ENCODE peak calls at places on chromosomes 12 and 14, in six cellular contexts. S, E, B, M, P and I are unnamed samples.

GRCh38 chr12:121611306-121611705 is 15.0 kb upstream of the ORAI1 start:
- DNase-seq in E (peak), B (no peak), S (peak), M (no peak), P (peak), I (no peak)

GRCh38 chr14:88879016-88879415 is 54.6 kb downstream of the TTC8 start:
- DNase-seq in S (peak), P (no peak), M (peak), E (no peak), B (peak), I (no peak)

GRCh38 chr12:96237465-96238077 is 43.4 kb downstream of the ELK3 start:
- DNase-seq in S (no peak), E (no peak), P (no peak), M (peak), B (peak), I (no peak)

GRCh38 chr14:58637391-58638230 is at the start of gene DACT1:
- DNase-seq in M (peak), B (peak), P (peak), E (peak), S (peak), I (peak)

GRCh38 chr12:64747681-64748080 is 11.5 kb downstream of the GNS start:
- DNase-seq in B (no peak), S (no peak), P (no peak), E (no peak), M (no peak), I (no peak)

GRCh38 chr14:90632868-90633267 is 183.4 kb downstream of the TTC7B start:
- DNase-seq in P (no peak), M (peak), B (peak), S (no peak), E (no peak), I (no peak)

GRCh38 chr14:35336171-35337073 is 44.2 kb downstream of the PSMA6 start:
- DNase-seq in S (peak), E (peak), P (peak), M (peak), B (peak), I (no peak)

GRCh38 chr12:109655578-109655977 is 58.0 kb upstream of the FAM222A start:
- DNase-seq in M (no peak), B (no peak), S (no peak), P (no peak), E (no peak), I (no peak)

GRCh38 chr12:49331360-49332222 is 5.4 kb downstream of the C1QL4 start:
- DNase-seq in P (peak), E (peak), S (peak), B (peak), M (peak), I (no peak)

DNA sequence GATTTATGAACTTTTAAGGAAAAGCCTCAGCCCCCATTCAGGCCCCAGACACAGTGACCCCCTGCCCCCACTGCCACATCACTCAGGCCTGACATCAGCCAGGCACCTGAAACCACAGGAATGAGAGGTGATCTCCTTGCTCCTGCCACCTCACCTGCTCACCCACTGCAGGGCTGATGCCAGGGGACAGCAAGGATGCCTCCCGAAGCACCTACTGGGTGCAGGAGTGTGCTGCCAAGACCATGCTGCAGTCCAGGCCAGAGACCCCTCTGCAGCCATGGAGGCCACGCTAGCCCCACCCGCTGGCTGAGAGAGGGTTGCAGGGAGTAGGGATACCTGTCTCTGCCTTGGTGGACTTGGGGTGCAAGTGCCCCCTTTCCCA is 18.6 kb upstream of the KRT7 start:
- DNase-seq in P (no peak), M (no peak), S (no peak), B (no peak), E (no peak), I (no peak)
- H3K4ac ChIP-seq in P (no peak), M (no peak), S (no peak), B (no peak), E (no peak), I (no peak)

DNA sequence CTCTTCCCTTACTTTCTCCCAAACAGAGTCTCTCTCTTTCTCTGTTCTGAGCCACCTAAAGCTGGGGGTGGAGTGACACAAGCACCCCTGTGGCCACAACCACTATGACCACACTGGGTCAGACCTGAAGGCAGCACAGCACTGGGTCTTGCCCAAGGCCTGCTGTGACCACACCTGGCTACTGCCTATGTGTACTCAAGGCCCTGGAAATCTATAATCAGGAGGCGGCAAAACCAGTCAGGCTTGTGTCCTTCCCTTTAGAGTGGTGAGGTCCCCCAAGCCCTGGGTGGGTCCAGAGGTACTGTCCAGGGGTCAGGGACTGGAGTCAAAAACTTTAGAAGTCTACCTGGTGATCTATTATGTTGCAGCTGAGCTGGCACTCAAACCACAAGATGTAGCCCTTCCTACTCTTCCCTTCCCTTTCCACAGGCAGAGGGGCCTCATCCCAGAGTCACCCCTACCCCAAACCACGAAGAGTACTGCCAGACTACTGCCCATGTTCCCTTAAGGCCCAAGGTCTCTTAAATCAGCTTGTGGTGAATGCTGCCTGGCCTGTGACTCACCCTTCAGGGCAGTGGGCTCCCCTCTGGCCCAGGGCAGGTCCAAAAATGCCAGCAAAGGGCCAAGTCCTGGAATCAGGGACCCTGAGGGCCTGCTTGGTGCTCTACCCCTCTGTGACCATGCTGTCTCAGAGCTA is 179.8 kb upstream of the DYRK2 start:
- DNase-seq in B (no peak), M (no peak), P (no peak), E (no peak), S (no peak), I (no peak)
- H3K4ac ChIP-seq in B (no peak), M (no peak), P (no peak), E (no peak), S (no peak), I (no peak)

GRCh38 chr14:64463873-64464272 is 1.4 kb upstream of the AKAP5 start:
- DNase-seq in S (no peak), M (no peak), P (no peak), E (no peak), B (no peak), I (no peak)

GRCh38 chr14:64465208-64465821 is at the start of gene AKAP5:
- DNase-seq in P (peak), B (peak), M (peak), E (peak), S (peak), I (peak)

GRCh38 chr14:64467131-64467530 is 1.8 kb downstream of the AKAP5 start:
- DNase-seq in S (no peak), B (no peak), E (no peak), M (no peak), P (no peak), I (no peak)

GRCh38 chr14:64464695-64465094 is 604 bp upstream of the AKAP5 start:
- DNase-seq in B (no peak), E (peak), S (peak), P (peak), M (no peak), I (no peak)

DNA sequence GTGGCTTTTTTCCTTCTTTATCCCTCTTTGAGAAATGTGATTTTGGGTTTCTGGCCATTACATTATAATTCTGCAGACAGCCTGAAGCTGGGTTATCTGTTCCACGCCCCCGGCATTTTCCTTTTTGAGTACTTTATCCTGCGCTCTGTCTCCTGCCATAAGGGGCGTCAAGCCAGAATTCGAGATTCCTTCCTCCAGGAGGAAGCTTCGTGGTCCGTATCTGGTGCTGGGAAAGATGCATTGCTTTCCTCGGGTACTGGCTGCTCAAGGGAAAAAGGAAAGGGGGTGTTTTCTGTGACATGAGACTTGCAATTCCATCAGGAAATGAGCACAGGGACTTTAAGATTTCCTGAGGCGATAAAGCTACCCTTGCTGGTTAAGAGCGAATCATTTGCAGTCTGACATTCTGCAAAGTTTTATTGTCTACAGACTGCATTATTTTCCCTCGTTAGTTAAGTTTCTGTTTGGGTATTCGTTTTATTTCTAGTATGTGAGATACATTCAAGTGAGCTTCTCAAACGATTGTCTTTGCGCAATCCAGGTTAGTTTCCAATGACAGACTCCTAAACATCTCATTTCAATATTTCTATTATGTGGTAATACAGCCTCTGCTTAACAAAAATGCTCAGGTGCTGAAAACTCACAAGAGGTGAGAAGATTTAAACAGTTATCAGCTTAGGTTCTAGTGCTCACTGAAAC is 706 bp downstream of the AKAP5 start:
- DNase-seq in M (peak), P (no peak), B (peak), S (peak), E (peak), I (peak)
- H3K4ac ChIP-seq in M (no peak), P (no peak), B (no peak), S (no peak), E (no peak), I (no peak)

DNA sequence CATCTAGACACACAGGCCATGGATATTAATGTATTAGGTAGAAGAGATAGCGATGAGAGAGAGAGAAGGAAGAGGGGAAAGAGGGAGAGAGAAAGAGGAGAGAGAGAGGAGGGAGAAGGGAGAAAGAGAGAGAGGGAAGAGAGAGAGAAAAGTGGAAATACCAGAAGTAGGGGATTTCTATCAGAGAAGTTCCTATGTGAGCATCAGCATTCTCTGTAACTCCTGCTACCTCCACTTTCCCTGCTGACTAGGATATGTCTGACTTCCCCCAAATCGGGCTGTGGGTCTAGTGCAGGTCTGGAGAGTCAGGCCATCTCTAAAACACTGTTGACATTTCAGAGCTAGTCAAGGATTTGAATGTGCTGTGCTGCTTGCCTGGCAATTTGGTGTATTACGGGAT is 3.6 kb downstream of the ARHGDIB start:
- DNase-seq in M (no peak), P (no peak), E (no peak), B (no peak), S (no peak), I (no peak)
- H3K4ac ChIP-seq in M (no peak), P (no peak), E (no peak), B (no peak), S (no peak), I (no peak)

GRCh38 chr12:111841236-111841749 is 735 bp upstream of the MAPKAPK5 start:
- DNase-seq in B (no peak), E (no peak), P (no peak), S (no peak), M (no peak), I (no peak)

GRCh38 chr12:111842556-111843396 is 748 bp downstream of the MAPKAPK5 start:
- DNase-seq in B (no peak), S (peak), E (no peak), P (no peak), M (peak), I (no peak)

GRCh38 chr12:111840831-111841230 is 1.2 kb upstream of the MAPKAPK5 start:
- DNase-seq in S (no peak), M (no peak), B (no peak), P (no peak), E (no peak), I (no peak)

GRCh38 chr12:111838353-111838752 is 3.7 kb upstream of the MAPKAPK5 start:
- DNase-seq in P (no peak), B (no peak), S (peak), E (no peak), M (no peak), I (no peak)

GRCh38 chr12:111841750-111842555 is at the start of gene MAPKAPK5:
- DNase-seq in M (peak), E (peak), B (peak), P (peak), S (peak), I (peak)
- H3K4ac ChIP-seq in M (peak), E (no peak), B (peak), P (peak), S (peak), I (peak)

DNA sequence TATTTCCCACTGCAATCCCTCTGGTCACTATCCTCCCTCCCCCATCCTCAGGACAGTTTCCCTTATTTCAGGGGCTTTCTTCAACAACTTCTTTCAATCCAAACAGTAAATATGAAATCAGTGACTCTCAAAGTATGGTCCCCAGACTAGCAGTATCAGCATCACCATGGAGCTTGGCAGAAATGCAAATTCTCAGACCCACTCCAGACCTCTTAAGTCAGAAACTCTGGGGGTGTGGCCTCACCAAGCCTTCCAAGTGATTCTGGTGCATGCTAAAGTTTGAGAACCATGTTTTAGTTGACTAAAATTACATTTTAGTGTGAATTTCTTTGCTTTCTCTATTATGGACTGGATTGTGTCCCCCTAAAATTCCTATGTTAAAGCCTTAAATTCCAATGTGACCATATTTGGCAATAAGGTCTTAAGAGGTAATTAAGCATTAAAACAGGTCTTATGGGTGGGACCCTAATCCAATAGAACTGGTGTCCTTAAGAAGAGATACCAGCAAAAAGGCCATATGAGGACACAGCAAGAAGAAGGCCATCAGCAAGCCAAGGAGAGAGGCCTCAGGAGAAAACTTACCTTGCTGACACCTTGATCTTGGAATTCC is 23.2 kb downstream of the ATP2B1 start:
- DNase-seq in P (no peak), S (no peak), B (no peak), E (no peak), M (no peak), I (no peak)
- H3K4ac ChIP-seq in P (no peak), S (no peak), B (no peak), E (no peak), M (no peak), I (no peak)

GRCh38 chr14:32947792-32948191 is 9.1 kb downstream of the NPAS3 start:
- DNase-seq in M (no peak), E (no peak), B (no peak), P (no peak), S (no peak), I (no peak)

GRCh38 chr14:32947081-32947480 is 8.4 kb downstream of the NPAS3 start:
- DNase-seq in P (no peak), B (no peak), M (no peak), E (no peak), S (no peak), I (no peak)

DNA sequence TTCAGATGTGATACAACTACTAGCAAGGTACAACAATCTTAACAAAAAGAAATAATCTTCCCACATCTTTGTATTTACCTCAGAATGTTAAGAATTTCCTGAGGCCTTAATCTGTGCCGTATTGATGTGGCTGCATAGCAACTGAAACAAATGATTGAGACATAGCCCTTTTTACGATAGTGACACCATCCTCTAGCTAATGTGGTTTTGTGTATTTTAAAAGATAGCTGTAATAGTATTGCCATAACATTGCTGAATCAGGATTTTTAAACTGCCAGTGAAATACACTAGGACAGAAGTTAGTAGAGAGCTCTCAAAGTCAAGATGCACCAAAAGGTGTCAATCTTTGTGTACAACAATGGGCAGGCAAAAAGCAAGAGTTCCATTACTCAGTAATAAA is 11.9 kb downstream of the NPAS3 start:
- DNase-seq in E (no peak), S (peak), B (no peak), P (no peak), M (peak), I (no peak)
- H3K4ac ChIP-seq in E (no peak), S (no peak), B (no peak), P (no peak), M (no peak), I (no peak)

GRCh38 chr14:22918519-22918808 is 485 bp downstream of the RBM23 start:
- DNase-seq in B (no peak), E (no peak), P (no peak), M (no peak), S (no peak), I (no peak)
- H3K4ac ChIP-seq in B (peak), E (peak), P (no peak), M (peak), S (no peak), I (no peak)

DNA sequence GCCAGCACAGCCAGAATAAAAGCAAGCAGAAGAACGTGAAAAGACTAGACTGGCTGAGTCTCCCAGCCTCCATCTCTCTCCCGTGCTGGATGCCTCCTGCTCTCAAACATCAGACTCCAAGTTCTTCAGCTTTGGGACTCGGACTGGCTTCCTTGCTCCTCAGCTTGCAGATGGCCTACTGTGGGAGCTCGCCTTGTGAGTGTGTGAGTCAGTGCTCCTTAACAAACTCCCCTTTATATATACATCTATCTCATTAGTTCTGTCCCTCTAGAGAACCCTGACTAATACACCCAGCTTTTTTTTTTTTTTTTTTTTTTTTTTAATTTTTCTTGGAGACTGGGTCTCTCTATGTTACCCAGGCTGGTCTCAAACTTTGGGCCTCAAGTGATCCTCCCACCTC is 46.9 kb downstream of the ACTN1 start:
- DNase-seq in S (no peak), E (no peak), P (no peak), M (peak), B (peak), I (no peak)
- H3K4ac ChIP-seq in S (no peak), E (no peak), P (no peak), M (no peak), B (peak), I (no peak)

DNA sequence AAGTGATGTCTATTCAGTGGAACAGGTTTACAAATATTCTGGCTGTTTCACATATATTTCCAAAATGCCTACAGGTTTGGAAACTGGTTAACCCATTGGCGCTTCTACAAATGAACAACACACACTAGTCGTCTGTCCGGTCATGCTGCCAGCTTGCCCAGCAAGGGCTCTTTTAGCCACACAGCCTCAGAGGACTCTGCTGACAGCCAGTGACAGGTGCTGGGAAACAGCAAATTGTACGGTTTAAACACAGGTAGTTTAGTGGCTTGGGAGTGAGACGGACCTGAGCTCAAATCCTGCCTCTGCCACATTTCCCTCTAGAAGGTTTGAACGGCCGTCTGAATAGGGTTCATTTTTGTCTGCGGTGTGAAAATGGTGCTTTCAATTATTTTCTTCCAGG is 53.8 kb downstream of the MOK start:
- DNase-seq in E (no peak), M (no peak), B (no peak), P (no peak), S (no peak), I (no peak)
- H3K4ac ChIP-seq in E (no peak), M (no peak), B (no peak), P (no peak), S (no peak), I (no peak)